ENCODE peak calls at places on chromosomes 5 and 9, in four cellular contexts. One of them, this sample, is unnamed.

GRCh38 chr9:120856700-120857099 is 14.0 kb upstream of the PSMD5 start:
- DNase-seq in effector memory CD4-positive, alpha-beta T cell: no peak
- DNase-seq in CD4-positive, alpha-beta memory T cell: no peak
- DNase-seq in GM23338: no peak
- DNase-seq in this sample: no peak

GRCh38 chr5:126519637-126520592 is 75.1 kb downstream of the ALDH7A1 start:
- DNase-seq in effector memory CD4-positive, alpha-beta T cell: no peak
- DNase-seq in CD4-positive, alpha-beta memory T cell: no peak
- DNase-seq in GM23338: no peak
- DNase-seq in this sample: no peak

GRCh38 chr5:142945321-142945720 is 175.1 kb downstream of the ARHGAP26 start:
- DNase-seq in effector memory CD4-positive, alpha-beta T cell: no peak
- DNase-seq in CD4-positive, alpha-beta memory T cell: no peak
- DNase-seq in GM23338: no peak
- DNase-seq in this sample: no peak

GRCh38 chr9:24657387-24657786 is 111.7 kb upstream of the IZUMO3 start:
- DNase-seq in effector memory CD4-positive, alpha-beta T cell: no peak
- DNase-seq in CD4-positive, alpha-beta memory T cell: no peak
- DNase-seq in GM23338: no peak
- DNase-seq in this sample: no peak

GRCh38 chr5:112635276-112635675 is 102.4 kb upstream of the APC start:
- DNase-seq in effector memory CD4-positive, alpha-beta T cell: no peak
- DNase-seq in CD4-positive, alpha-beta memory T cell: no peak
- DNase-seq in GM23338: no peak
- DNase-seq in this sample: no peak

GRCh38 chr9:120892748-120893584 is 16.0 kb upstream of the PHF19 start:
- DNase-seq in effector memory CD4-positive, alpha-beta T cell: peak; percentile 50
- DNase-seq in CD4-positive, alpha-beta memory T cell: peak; percentile 69
- DNase-seq in GM23338: no peak
- DNase-seq in this sample: peak; percentile 64

GRCh38 chr9:29514336-29514735 is 1941.1 kb upstream of the C9orf72 start:
- DNase-seq in effector memory CD4-positive, alpha-beta T cell: no peak
- DNase-seq in CD4-positive, alpha-beta memory T cell: no peak
- DNase-seq in GM23338: peak; percentile 54
- DNase-seq in this sample: no peak

GRCh38 chr5:51484326-51484725 is 101.1 kb downstream of the ISL1 start:
- DNase-seq in effector memory CD4-positive, alpha-beta T cell: no peak
- DNase-seq in CD4-positive, alpha-beta memory T cell: no peak
- DNase-seq in GM23338: no peak
- DNase-seq in this sample: no peak

GRCh38 chr9:90300901-90301688 is 341.5 kb downstream of the DIRAS2 start:
- DNase-seq in effector memory CD4-positive, alpha-beta T cell: no peak
- DNase-seq in CD4-positive, alpha-beta memory T cell: no peak
- DNase-seq in GM23338: no peak
- DNase-seq in this sample: no peak

GRCh38 chr9:137811283-137811870 is 66.2 kb upstream of the CACNA1B start:
- DNase-seq in effector memory CD4-positive, alpha-beta T cell: no peak
- DNase-seq in CD4-positive, alpha-beta memory T cell: no peak
- DNase-seq in GM23338: no peak
- DNase-seq in this sample: no peak

GRCh38 chr9:119736478-119737454 is 367.5 kb upstream of the BRINP1 start:
- DNase-seq in effector memory CD4-positive, alpha-beta T cell: no peak
- DNase-seq in CD4-positive, alpha-beta memory T cell: no peak
- DNase-seq in GM23338: no peak
- DNase-seq in this sample: no peak

GRCh38 chr9:76373173-76373771 is 21.0 kb downstream of the RFK start:
- DNase-seq in effector memory CD4-positive, alpha-beta T cell: no peak
- DNase-seq in CD4-positive, alpha-beta memory T cell: no peak
- DNase-seq in GM23338: no peak
- DNase-seq in this sample: no peak

GRCh38 chr5:116088062-116088461 is 3.2 kb downstream of the COMMD10 start:
- DNase-seq in effector memory CD4-positive, alpha-beta T cell: no peak
- DNase-seq in CD4-positive, alpha-beta memory T cell: no peak
- DNase-seq in GM23338: no peak
- DNase-seq in this sample: no peak

GRCh38 chr9:13189362-13189761 is 90.1 kb downstream of the MPDZ start:
- DNase-seq in effector memory CD4-positive, alpha-beta T cell: no peak
- DNase-seq in CD4-positive, alpha-beta memory T cell: no peak
- DNase-seq in GM23338: no peak
- DNase-seq in this sample: no peak

GRCh38 chr5:167626341-167627118 is 664.9 kb upstream of the WWC1 start:
- DNase-seq in effector memory CD4-positive, alpha-beta T cell: no peak
- DNase-seq in CD4-positive, alpha-beta memory T cell: no peak
- DNase-seq in GM23338: no peak
- DNase-seq in this sample: no peak

GRCh38 chr9:91659529-91660294 is 236.1 kb upstream of the NFIL3 start:
- DNase-seq in effector memory CD4-positive, alpha-beta T cell: no peak
- DNase-seq in CD4-positive, alpha-beta memory T cell: no peak
- DNase-seq in GM23338: peak; percentile 61
- DNase-seq in this sample: no peak

GRCh38 chr9:98255578-98256296 is at the start of gene TBC1D2:
- DNase-seq in effector memory CD4-positive, alpha-beta T cell: peak; percentile 96
- DNase-seq in CD4-positive, alpha-beta memory T cell: peak; percentile 98
- DNase-seq in GM23338: peak; percentile 94
- DNase-seq in this sample: peak; percentile 98

GRCh38 chr5:105508519-105508918 is 1945.9 kb upstream of the NUDT12 start:
- DNase-seq in effector memory CD4-positive, alpha-beta T cell: no peak
- DNase-seq in CD4-positive, alpha-beta memory T cell: no peak
- DNase-seq in GM23338: no peak
- DNase-seq in this sample: no peak

GRCh38 chr9:135225619-135226228 is 138.3 kb downstream of the OLFM1 start:
- DNase-seq in effector memory CD4-positive, alpha-beta T cell: no peak
- DNase-seq in CD4-positive, alpha-beta memory T cell: no peak
- DNase-seq in GM23338: no peak
- DNase-seq in this sample: no peak

GRCh38 chr5:2704111-2704510 is 47.4 kb downstream of the IRX2 start:
- DNase-seq in effector memory CD4-positive, alpha-beta T cell: no peak
- DNase-seq in CD4-positive, alpha-beta memory T cell: no peak
- DNase-seq in GM23338: no peak
- DNase-seq in this sample: no peak

GRCh38 chr9:76873056-76873792 is 32.7 kb downstream of the PRUNE2 start:
- DNase-seq in effector memory CD4-positive, alpha-beta T cell: no peak
- DNase-seq in CD4-positive, alpha-beta memory T cell: no peak
- DNase-seq in GM23338: peak; percentile 83
- DNase-seq in this sample: no peak

GRCh38 chr9:21402387-21403247 is 6.3 kb upstream of the IFNA8 start:
- DNase-seq in effector memory CD4-positive, alpha-beta T cell: no peak
- DNase-seq in CD4-positive, alpha-beta memory T cell: no peak
- DNase-seq in GM23338: peak; percentile 84
- DNase-seq in this sample: no peak

GRCh38 chr9:100011062-100011681 is 87.6 kb downstream of the ERP44 start:
- DNase-seq in effector memory CD4-positive, alpha-beta T cell: no peak
- DNase-seq in CD4-positive, alpha-beta memory T cell: peak; percentile 40
- DNase-seq in GM23338: peak; percentile 79
- DNase-seq in this sample: peak; percentile 42

GRCh38 chr5:68369436-68370125 is 154.0 kb downstream of the PIK3R1 start:
- DNase-seq in effector memory CD4-positive, alpha-beta T cell: no peak
- DNase-seq in CD4-positive, alpha-beta memory T cell: peak; percentile 48
- DNase-seq in GM23338: no peak
- DNase-seq in this sample: peak; percentile 50

GRCh38 chr5:151231359-151231758 is 7.5 kb upstream of the CCDC69 start:
- DNase-seq in effector memory CD4-positive, alpha-beta T cell: no peak
- DNase-seq in CD4-positive, alpha-beta memory T cell: no peak
- DNase-seq in GM23338: no peak
- DNase-seq in this sample: no peak

GRCh38 chr5:53359906-53360305 is 120.5 kb upstream of the FST start:
- DNase-seq in effector memory CD4-positive, alpha-beta T cell: no peak
- DNase-seq in CD4-positive, alpha-beta memory T cell: no peak
- DNase-seq in GM23338: no peak
- DNase-seq in this sample: no peak

GRCh38 chr5:56608216-56608925 is 207.0 kb upstream of the MAP3K1 start:
- DNase-seq in effector memory CD4-positive, alpha-beta T cell: no peak
- DNase-seq in CD4-positive, alpha-beta memory T cell: no peak
- DNase-seq in GM23338: no peak
- DNase-seq in this sample: no peak

GRCh38 chr5:145982572-145983314 is 46.4 kb downstream of the SH3RF2 start:
- DNase-seq in effector memory CD4-positive, alpha-beta T cell: no peak
- DNase-seq in CD4-positive, alpha-beta memory T cell: no peak
- DNase-seq in GM23338: no peak
- DNase-seq in this sample: no peak

GRCh38 chr5:95884511-95884910 is 62.0 kb upstream of the GLRX start:
- DNase-seq in effector memory CD4-positive, alpha-beta T cell: no peak
- DNase-seq in CD4-positive, alpha-beta memory T cell: no peak
- DNase-seq in GM23338: no peak
- DNase-seq in this sample: no peak

GRCh38 chr5:119131530-119132313 is 60.8 kb downstream of the DMXL1 start:
- DNase-seq in effector memory CD4-positive, alpha-beta T cell: no peak
- DNase-seq in CD4-positive, alpha-beta memory T cell: no peak
- DNase-seq in GM23338: no peak
- DNase-seq in this sample: no peak

GRCh38 chr5:54217826-54218503 is 92.4 kb downstream of the ARL15 start:
- DNase-seq in effector memory CD4-positive, alpha-beta T cell: no peak
- DNase-seq in CD4-positive, alpha-beta memory T cell: peak; percentile 32
- DNase-seq in GM23338: peak; percentile 78
- DNase-seq in this sample: no peak

GRCh38 chr5:5886812-5887486 is 464.5 kb downstream of the ICE1 start:
- DNase-seq in effector memory CD4-positive, alpha-beta T cell: no peak
- DNase-seq in CD4-positive, alpha-beta memory T cell: peak; percentile 12
- DNase-seq in GM23338: peak; percentile 73
- DNase-seq in this sample: no peak

GRCh38 chr9:129557192-129558036 is 63.5 kb downstream of the C9orf50 start:
- DNase-seq in effector memory CD4-positive, alpha-beta T cell: no peak
- DNase-seq in CD4-positive, alpha-beta memory T cell: no peak
- DNase-seq in GM23338: peak; percentile 99
- DNase-seq in this sample: no peak

GRCh38 chr5:105350406-105351140 is 1788.0 kb upstream of the NUDT12 start:
- DNase-seq in effector memory CD4-positive, alpha-beta T cell: no peak
- DNase-seq in CD4-positive, alpha-beta memory T cell: no peak
- DNase-seq in GM23338: no peak
- DNase-seq in this sample: no peak

GRCh38 chr9:131255731-131256197 is 20.5 kb downstream of the FAM78A start:
- DNase-seq in effector memory CD4-positive, alpha-beta T cell: no peak
- DNase-seq in CD4-positive, alpha-beta memory T cell: no peak
- DNase-seq in GM23338: no peak
- DNase-seq in this sample: no peak
- H3K27ac ChIP-seq in effector memory CD4-positive, alpha-beta T cell: peak overlapping the region; percentile 76
- H3K27ac ChIP-seq in CD4-positive, alpha-beta memory T cell: peak overlapping the region; percentile 77
- H3K27ac ChIP-seq in GM23338: no peak overlapping the region
- H3K27ac ChIP-seq in this sample: peak overlapping the region; percentile 85

DNA sequence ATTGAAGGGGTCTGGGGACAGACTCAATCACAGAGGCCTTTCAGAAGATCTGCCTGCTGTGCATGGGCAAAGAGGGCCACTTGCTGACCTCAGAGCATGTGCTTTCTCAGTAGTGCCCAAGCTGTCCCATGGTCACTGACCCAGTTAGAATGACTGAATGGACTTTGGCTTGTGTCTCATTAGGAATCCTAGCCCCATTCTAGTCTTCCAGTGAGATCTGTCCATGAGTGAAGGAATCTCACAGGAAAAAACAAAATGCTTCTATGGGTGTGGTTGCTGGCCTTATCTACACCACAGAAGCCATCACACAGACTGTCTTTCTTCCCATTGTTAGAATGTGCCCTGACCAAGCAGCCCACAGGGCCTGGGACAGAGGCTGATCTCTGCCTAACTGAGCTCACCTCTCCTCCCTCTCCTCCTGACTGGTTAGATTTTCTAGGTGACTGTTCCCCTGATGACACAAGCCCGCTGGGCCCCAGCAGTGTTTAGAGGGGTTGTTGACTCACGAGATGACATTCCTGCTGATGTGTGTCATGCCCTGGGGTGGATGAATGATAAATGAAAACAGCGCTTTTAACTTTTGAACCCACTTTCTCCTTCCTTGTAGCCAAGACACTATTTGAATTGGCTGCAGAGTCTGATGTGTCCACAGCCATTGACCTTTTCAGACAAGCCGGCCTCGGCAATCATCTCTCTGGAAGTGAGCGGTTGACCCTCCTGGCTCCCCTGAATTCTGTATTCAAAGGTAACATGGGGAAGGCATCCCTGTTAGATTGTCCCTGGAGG is 24.7 kb downstream of the TGFBI start:
- DNase-seq in effector memory CD4-positive, alpha-beta T cell: no peak
- DNase-seq in CD4-positive, alpha-beta memory T cell: no peak
- DNase-seq in GM23338: no peak
- DNase-seq in this sample: no peak
- H3K27ac ChIP-seq in effector memory CD4-positive, alpha-beta T cell: no peak overlapping the region
- H3K27ac ChIP-seq in CD4-positive, alpha-beta memory T cell: no peak overlapping the region
- H3K27ac ChIP-seq in GM23338: no peak overlapping the region
- H3K27ac ChIP-seq in this sample: no peak overlapping the region

GRCh38 chr5:177336112-177336511 is 15.4 kb downstream of the LMAN2 start:
- DNase-seq in effector memory CD4-positive, alpha-beta T cell: no peak
- DNase-seq in CD4-positive, alpha-beta memory T cell: no peak
- DNase-seq in GM23338: peak; percentile 49
- DNase-seq in this sample: no peak
- H3K27ac ChIP-seq in effector memory CD4-positive, alpha-beta T cell: no peak overlapping the region
- H3K27ac ChIP-seq in CD4-positive, alpha-beta memory T cell: no peak overlapping the region
- H3K27ac ChIP-seq in GM23338: no peak overlapping the region
- H3K27ac ChIP-seq in this sample: no peak overlapping the region

DNA sequence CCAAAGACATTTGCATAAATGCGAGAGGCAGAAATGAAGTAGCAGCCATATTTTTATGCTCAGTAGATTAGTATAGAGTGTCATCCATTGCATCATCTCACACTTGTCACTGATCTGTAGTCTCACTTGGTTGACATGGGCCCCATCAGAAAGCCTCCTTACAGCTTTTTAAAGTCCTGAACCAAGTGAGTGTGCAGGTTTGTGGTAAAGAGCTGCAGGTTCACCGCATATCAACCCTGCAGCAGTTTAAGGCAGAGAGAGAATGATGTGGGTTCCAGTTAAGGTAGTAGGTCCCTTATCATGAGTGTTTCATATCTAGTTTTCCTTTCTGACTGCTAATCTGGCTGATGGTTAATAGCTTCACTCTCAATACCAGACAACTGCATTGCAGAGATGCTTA is 1080.3 kb downstream of the NR2F1-AS1 start:
- DNase-seq in effector memory CD4-positive, alpha-beta T cell: no peak
- DNase-seq in CD4-positive, alpha-beta memory T cell: no peak
- DNase-seq in GM23338: no peak
- DNase-seq in this sample: no peak
- H3K27ac ChIP-seq in effector memory CD4-positive, alpha-beta T cell: no peak overlapping the region
- H3K27ac ChIP-seq in CD4-positive, alpha-beta memory T cell: no peak overlapping the region
- H3K27ac ChIP-seq in GM23338: no peak overlapping the region
- H3K27ac ChIP-seq in this sample: no peak overlapping the region

DNA sequence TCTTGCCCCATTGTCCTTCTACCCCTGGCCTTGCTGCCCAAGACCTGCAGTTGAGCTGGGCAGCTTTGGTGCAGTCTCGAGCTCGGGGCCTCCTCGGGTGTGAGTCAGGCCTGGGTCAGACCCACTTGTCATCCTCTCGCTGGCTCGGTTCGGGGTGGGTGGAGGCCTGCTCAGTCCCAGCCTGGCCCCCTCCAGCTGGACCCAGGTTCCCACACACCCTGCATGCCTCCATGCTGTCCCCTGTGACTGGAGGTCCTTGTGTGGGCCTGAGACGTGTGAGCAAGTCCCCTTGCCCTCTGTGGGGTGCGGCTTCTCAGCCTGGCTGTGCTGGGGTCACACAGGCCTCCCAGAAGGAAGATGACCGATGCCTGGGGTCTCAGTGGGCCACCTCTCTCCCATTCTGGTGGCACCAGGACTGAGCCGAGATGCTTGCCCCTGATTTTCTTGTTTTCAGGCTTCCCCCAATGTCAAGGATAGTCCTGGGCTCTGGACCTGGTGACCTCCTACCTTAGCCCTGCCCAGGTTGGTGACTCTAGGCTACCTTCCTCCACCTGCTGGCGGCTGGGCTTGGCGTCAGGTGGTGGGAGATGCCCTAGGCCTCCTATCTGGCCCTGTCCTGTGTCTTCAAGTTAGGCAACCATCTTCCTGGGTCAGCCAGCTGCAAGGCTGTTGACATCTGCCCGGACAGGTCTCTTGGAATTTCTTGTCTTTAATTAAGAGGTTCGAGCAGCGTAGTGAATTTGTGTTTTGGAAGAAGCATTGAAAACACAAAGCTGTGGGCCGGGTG is 15.1 kb downstream of the WNK2 start:
- DNase-seq in effector memory CD4-positive, alpha-beta T cell: no peak
- DNase-seq in CD4-positive, alpha-beta memory T cell: no peak
- DNase-seq in GM23338: no peak
- DNase-seq in this sample: no peak
- H3K27ac ChIP-seq in effector memory CD4-positive, alpha-beta T cell: no peak overlapping the region
- H3K27ac ChIP-seq in CD4-positive, alpha-beta memory T cell: no peak overlapping the region
- H3K27ac ChIP-seq in GM23338: no peak overlapping the region
- H3K27ac ChIP-seq in this sample: no peak overlapping the region